ENCODE peak calls at places on chromosomes 16 and 17, in seven cellular contexts. W is NCI-H1092; E is germinal center; N is caudate nucleus; K is cardiac muscle cell; L is NCI-H1694 treated with DMSO at 0.1 percent for 48 hours; Z is stimulated activated CD8-positive, alpha-beta memory T cell treated with anti-CD3 and anti-CD28 coated beads, Interleukin-2, amount 100 ng/mL, for 1 hour. I is an unnamed sample.

GRCh38 chr17:72931635-72932034 is 160.9 kb downstream of the SLC39A11 start:
- DNase-seq in W (no peak), E (no peak), N (no peak), K (no peak), L (no peak), Z (no peak), I (no peak)

GRCh38 chr16:84234656-84235285 is 5.0 kb downstream of the KCNG4 start:
- DNase-seq in W (no peak), E (no peak), N (peak), K (peak), L (no peak), Z (no peak), I (no peak)

GRCh38 chr17:46928472-46929261 is 5.7 kb downstream of the GOSR2 start:
- DNase-seq in W (no peak), E (no peak), N (no peak), K (no peak), L (no peak), Z (no peak), I (no peak)

GRCh38 chr16:7921360-7921759 is 588.7 kb downstream of the RBFOX1 start:
- DNase-seq in W (no peak), E (no peak), N (no peak), K (no peak), L (peak), Z (no peak), I (no peak)

GRCh38 chr17:39402890-39403605 is 1.6 kb upstream of the FBXL20 start:
- DNase-seq in W (no peak), E (no peak), N (no peak), K (no peak), L (no peak), Z (no peak), I (no peak)

GRCh38 chr17:65633988-65634387 is 72.5 kb upstream of the AXIN2 start:
- DNase-seq in W (peak), E (no peak), N (no peak), K (peak), L (no peak), Z (no peak), I (no peak)

GRCh38 chr17:28716740-28717577 is 709 bp downstream of the RAB34 start:
- DNase-seq in W (no peak), E (no peak), N (no peak), K (peak), L (no peak), Z (no peak), I (no peak)

GRCh38 chr16:53053967-53054669 is 673 bp upstream of the CHD9 start:
- DNase-seq in W (no peak), E (peak), N (no peak), K (peak), L (no peak), Z (no peak), I (no peak)

GRCh38 chr17:33028061-33028460 is 36.4 kb downstream of the SPACA3 start:
- DNase-seq in W (no peak), E (no peak), N (no peak), K (no peak), L (no peak), Z (no peak), I (no peak)

GRCh38 chr17:53538129-53538617 is 284.6 kb upstream of the KIF2B start:
- DNase-seq in W (no peak), E (no peak), N (no peak), K (no peak), L (no peak), Z (no peak), I (no peak)

GRCh38 chr17:36183001-36183810 is 6.8 kb upstream of the TBC1D3B start:
- DNase-seq in W (no peak), E (no peak), N (no peak), K (peak), L (peak), Z (no peak), I (no peak)

GRCh38 chr16:67459066-67459857 is 21.7 kb downstream of the ATP6V0D1 start:
- DNase-seq in W (no peak), E (no peak), N (no peak), K (peak), L (no peak), Z (no peak), I (no peak)

GRCh38 chr17:35011671-35012216 is 31.4 kb downstream of the LIG3 start:
- DNase-seq in W (no peak), E (no peak), N (no peak), K (no peak), L (peak), Z (no peak), I (no peak)

GRCh38 chr17:83114706-83115105 is 35.3 kb downstream of the METRNL start:
- DNase-seq in W (no peak), E (no peak), N (no peak), K (no peak), L (no peak), Z (no peak), I (no peak)

GRCh38 chr17:9204623-9205329 is 183.5 kb downstream of the NTN1 start:
- DNase-seq in W (no peak), E (peak), N (no peak), K (no peak), L (no peak), Z (no peak), I (no peak)

GRCh38 chr17:5582177-5582885 is 2.0 kb downstream of the NLRP1 start:
- DNase-seq in W (no peak), E (no peak), N (no peak), K (no peak), L (no peak), Z (no peak), I (no peak)

GRCh38 chr17:19336938-19337711 is 25.4 kb downstream of the B9D1 start:
- DNase-seq in W (no peak), E (no peak), N (no peak), K (no peak), L (no peak), Z (no peak), I (no peak)

GRCh38 chr16:53111078-53111776 is 56.4 kb downstream of the CHD9 start:
- DNase-seq in W (no peak), E (no peak), N (no peak), K (peak), L (no peak), Z (no peak), I (no peak)

GRCh38 chr16:17448640-17449638 is 21.8 kb downstream of the XYLT1 start:
- DNase-seq in W (no peak), E (peak), N (no peak), K (no peak), L (no peak), Z (no peak), I (no peak)

GRCh38 chr16:74999208-74999682 is 421 bp downstream of the ZNRF1 start:
- DNase-seq in W (no peak), E (peak), N (no peak), K (peak), L (no peak), Z (no peak), I (no peak)

GRCh38 chr16:50509521-50510341 is 38.5 kb upstream of the NKD1 start:
- DNase-seq in W (no peak), E (peak), N (peak), K (peak), L (peak), Z (peak), I (no peak)